ENCODE peak calls at places on chromosomes 2 and 18, in six cellular contexts. G is stomach, E is esophagus squamous epithelium, T is A549, F is ovary, N is sigmoid colon. A is an unnamed sample.

GRCh38 chr2:73697606-73698005 is 39.5 kb downstream of the TPRKB start:
- DNase-seq in G (no peak), E (no peak), T (no peak), F (no peak), N (no peak), A (no peak)

GRCh38 chr2:21451418-21451817 is 327.6 kb downstream of the TDRD15 start:
- DNase-seq in G (no peak), E (no peak), T (no peak), F (no peak), N (no peak), A (no peak)

GRCh38 chr2:33064349-33064801 is 117.6 kb downstream of the LTBP1 start:
- DNase-seq in G (no peak), E (no peak), T (no peak), F (no peak), N (no peak), A (no peak)

GRCh38 chr2:201447116-201447515 is 4.1 kb downstream of the TRAK2 start:
- DNase-seq in G (no peak), E (no peak), T (no peak), F (no peak), N (no peak), A (no peak)

GRCh38 chr2:217715484-217715883 is 287.3 kb downstream of the TNS1 start:
- DNase-seq in G (no peak), E (no peak), T (no peak), F (no peak), N (no peak), A (no peak)

GRCh38 chr2:206423147-206423546 is 20.2 kb upstream of the ADAM23 start:
- DNase-seq in G (no peak), E (no peak), T (peak), F (no peak), N (no peak), A (no peak)

GRCh38 chr18:295756-296155 is 27.9 kb upstream of the THOC1 start:
- DNase-seq in G (no peak), E (no peak), T (no peak), F (no peak), N (no peak), A (no peak)

GRCh38 chr18:49590608-49591007 is 28.8 kb downstream of the LIPG start:
- DNase-seq in G (no peak), E (no peak), T (no peak), F (no peak), N (no peak), A (no peak)

GRCh38 chr18:78603102-78603501 is 376.5 kb upstream of the SALL3 start:
- DNase-seq in G (no peak), E (no peak), T (no peak), F (no peak), N (no peak), A (no peak)

GRCh38 chr2:237170017-237170416 is 84.3 kb downstream of the COPS8 start:
- DNase-seq in G (no peak), E (no peak), T (no peak), F (no peak), N (no peak), A (no peak)

GRCh38 chr18:77055429-77056310 is 76.9 kb downstream of the MBP start:
- DNase-seq in G (peak), E (no peak), T (no peak), F (no peak), N (no peak), A (peak)

GRCh38 chr2:163778045-163778753 is 42.4 kb upstream of the FIGN start:
- DNase-seq in G (peak), E (no peak), T (peak), F (no peak), N (no peak), A (no peak)

GRCh38 chr18:42086288-42086687 is 131.3 kb downstream of the PIK3C3 start:
- DNase-seq in G (no peak), E (no peak), T (no peak), F (no peak), N (no peak), A (no peak)

GRCh38 chr18:51559198-51559901 is 361.9 kb upstream of the MEX3C start:
- DNase-seq in G (no peak), E (no peak), T (no peak), F (no peak), N (no peak), A (no peak)

GRCh38 chr18:56795381-56795780 is 144.2 kb downstream of the WDR7 start:
- DNase-seq in G (no peak), E (no peak), T (no peak), F (no peak), N (no peak), A (no peak)

GRCh38 chr2:166138667-166139066 is 10.8 kb upstream of the SCN1A start:
- DNase-seq in G (no peak), E (no peak), T (no peak), F (no peak), N (no peak), A (no peak)

GRCh38 chr2:8752385-8752784 is 70.5 kb downstream of the ID2 start:
- DNase-seq in G (no peak), E (no peak), T (no peak), F (no peak), N (no peak), A (no peak)

GRCh38 chr2:33378551-33379220 is 97.8 kb upstream of the RASGRP3 start:
- DNase-seq in G (no peak), E (no peak), T (no peak), F (no peak), N (no peak), A (peak)

GRCh38 chr2:41720702-41721344 is 327.0 kb upstream of the PKDCC start:
- DNase-seq in G (no peak), E (no peak), T (no peak), F (no peak), N (no peak), A (no peak)

GRCh38 chr2:178978667-178979066 is 71.3 kb downstream of the CCDC141 start:
- DNase-seq in G (no peak), E (no peak), T (no peak), F (no peak), N (no peak), A (no peak)

GRCh38 chr18:22468554-22468891 is 50.8 kb upstream of the CTAGE1 start:
- DNase-seq in G (no peak), E (no peak), T (no peak), F (no peak), N (no peak), A (no peak)

GRCh38 chr18:22465859-22466602 is 48.3 kb upstream of the CTAGE1 start:
- DNase-seq in G (no peak), E (no peak), T (peak), F (no peak), N (peak), A (peak)

GRCh38 chr18:22469061-22469689 is 51.5 kb upstream of the CTAGE1 start:
- DNase-seq in G (no peak), E (no peak), T (no peak), F (no peak), N (no peak), A (no peak)

GRCh38 chr18:22467760-22468553 is 50.2 kb upstream of the CTAGE1 start:
- DNase-seq in G (no peak), E (no peak), T (peak), F (no peak), N (no peak), A (no peak)

GRCh38 chr18:22466608-22467390 is 49.1 kb upstream of the CTAGE1 start:
- DNase-seq in G (no peak), E (no peak), T (peak), F (no peak), N (no peak), A (no peak)
- TF ChIP-seq POLR2A in G (no peak), E (no peak), T (no peak), F (no peak), N (no peak), A (no peak)

DNA sequence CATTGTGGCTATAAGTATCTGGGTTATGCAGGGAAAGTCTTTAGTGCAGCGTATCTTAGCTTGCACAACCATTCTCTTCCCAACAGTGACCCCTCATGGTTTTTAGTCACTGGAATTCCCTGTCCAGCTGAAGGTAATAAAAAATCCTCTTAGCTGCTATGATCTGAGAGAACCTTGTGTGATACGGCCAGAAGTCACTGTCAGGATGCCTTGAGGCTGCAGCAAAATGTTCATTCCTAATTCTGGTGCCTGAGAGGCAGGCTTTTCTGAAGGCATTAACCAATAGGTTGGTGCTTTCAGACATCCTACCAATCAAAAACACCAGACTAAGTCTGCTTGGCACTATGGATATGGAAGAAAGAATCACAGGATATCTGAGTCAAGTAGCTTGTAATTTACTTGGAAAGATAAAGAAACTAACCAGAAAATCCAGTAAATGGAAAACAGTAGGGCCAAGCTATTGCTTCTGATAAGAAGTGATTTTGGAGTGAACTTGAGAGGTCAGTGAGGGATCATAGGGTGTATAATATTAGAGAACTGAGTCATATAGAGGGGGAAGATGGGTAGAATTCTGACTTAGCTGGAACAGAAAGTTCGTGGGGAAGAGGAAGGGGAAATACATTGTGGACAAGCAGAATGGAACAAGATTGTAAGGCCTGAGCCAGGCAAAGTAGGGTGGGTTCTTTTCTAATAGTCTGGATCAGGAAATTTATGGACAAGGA is 89.0 kb upstream of the SLC14A2 start:
- DNase-seq in G (no peak), E (no peak), T (no peak), F (no peak), N (no peak), A (no peak)
- TF ChIP-seq CTCF in G (no peak), E (no peak), T (no peak), F (no peak), N (no peak), A (no peak)

GRCh38 chr2:95318431-95319220 is 21.5 kb downstream of the KCNIP3 start:
- DNase-seq in G (no peak), E (no peak), T (no peak), F (no peak), N (no peak), A (no peak)
- H3K4me3 ChIP-seq in G (no peak), E (no peak), T (no peak), F (no peak), N (no peak), A (no peak)

GRCh38 chr18:2846638-2847340 is at the start of gene EMILIN2:
- DNase-seq in G (peak), E (no peak), T (no peak), F (peak), N (peak), A (peak)
- TF ChIP-seq POLR2A in G (no peak), E (peak), T (no peak), F (peak), N (no peak), A (no peak)